ENCODE peak calls at places on chromosomes 5 and 9, in eight cellular contexts. T is left ventricle myocardium inferior; S is CD4-positive, CD25-positive, alpha-beta regulatory T cell; P is HepG2; X is DND-41; O is Caco-2; Y is tibial artery; K is IMR-90. A is an unnamed sample. For H3K4me1, the result is how much of the 10 kb centered on the place peaks cover.

GRCh38 chr9:95770653-95771131 is 104.8 kb upstream of the ERCC6L2 start:
- DNase-seq in S (no peak), Y (no peak), P (no peak), K (no peak), O (peak), X (no peak), T (no peak), A (peak)

GRCh38 chr5:173868096-173868879 is 19.9 kb upstream of the CPEB4 start:
- DNase-seq in X (no peak), O (no peak), S (no peak), Y (no peak), K (peak), P (peak), T (no peak), A (no peak)

GRCh38 chr5:9194509-9194908 is 351.4 kb downstream of the SEMA5A start:
- DNase-seq in K (peak), O (no peak), S (no peak), Y (no peak), P (no peak), X (no peak), T (no peak), A (no peak)

GRCh38 chr5:96752341-96753016 is 55.3 kb downstream of the ERAP1 start:
- DNase-seq in P (peak), K (peak), Y (no peak), X (peak), S (peak), O (peak), T (no peak), A (peak)

GRCh38 chr9:130962418-130963316 is 23.6 kb upstream of the FIBCD1 start:
- DNase-seq in Y (peak), P (no peak), X (no peak), S (no peak), O (no peak), K (peak), T (no peak), A (peak)

GRCh38 chr9:133579601-133580415 is 29.4 kb downstream of the FAM163B start:
- DNase-seq in P (no peak), K (no peak), Y (no peak), X (no peak), T (no peak), O (no peak), S (no peak), A (no peak)

GRCh38 chr9:128421474-128422010 is 885 bp downstream of the CERCAM start:
- DNase-seq in K (no peak), T (peak), Y (no peak), O (no peak), X (peak), S (no peak), P (no peak), A (no peak)

GRCh38 chr5:37075399-37075950 is 173.7 kb downstream of the CPLANE1 start:
- DNase-seq in Y (no peak), K (no peak), X (no peak), S (no peak), T (no peak), P (no peak), O (no peak), A (no peak)

GRCh38 chr9:37324261-37324683 is 98.2 kb upstream of the GRHPR start:
- DNase-seq in X (no peak), O (no peak), T (no peak), Y (no peak), K (peak), S (no peak), P (no peak), A (no peak)

GRCh38 chr9:136726631-136727191 is 14.3 kb downstream of the DIPK1B start:
- DNase-seq in P (peak), O (peak), S (peak), Y (no peak), X (peak), K (peak), T (no peak), A (peak)
- H3K4me1 ChIP-seq in P (half or more), O (under half), S (under half), Y (under half), X (under half), K (under half), T (half or more), A (under half)

DNA sequence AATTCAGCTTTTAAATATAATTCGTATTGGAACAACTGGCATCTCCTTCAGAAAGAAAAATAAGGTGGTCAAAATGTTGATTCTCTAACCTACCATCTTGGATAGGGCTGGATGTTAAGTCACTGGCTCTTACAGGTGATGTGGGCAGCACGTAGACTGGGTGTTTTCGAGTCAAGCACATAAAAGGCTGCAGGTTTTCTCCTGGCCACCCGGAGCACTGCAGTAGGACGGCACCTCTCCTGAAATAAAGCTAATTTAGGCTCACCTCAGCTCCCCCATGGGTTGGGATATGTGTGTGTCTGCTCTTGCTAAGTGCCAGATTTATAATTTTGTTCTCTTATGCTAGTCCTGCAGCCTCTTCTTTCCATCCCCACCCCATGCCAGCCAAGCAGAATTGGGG is 80.3 kb downstream of the IQGAP2 start:
- DNase-seq in Y (no peak), S (no peak), X (no peak), O (peak), K (no peak), P (no peak), T (no peak), A (no peak)
- H3K4me1 ChIP-seq in Y (under half), S (under half), X (under half), O (half or more), K (under half), P (half or more), T (under half), A (under half)

GRCh38 chr5:143395638-143396352 is 7.7 kb downstream of the NR3C1 start:
- DNase-seq in T (no peak), X (no peak), O (no peak), K (no peak), S (no peak), Y (no peak), P (no peak), A (no peak)

GRCh38 chr5:143390941-143391340 is 12.5 kb downstream of the NR3C1 start:
- DNase-seq in Y (no peak), T (no peak), O (no peak), X (no peak), S (no peak), P (no peak), K (no peak), A (no peak)

GRCh38 chr5:143396353-143396940 is 7.0 kb downstream of the NR3C1 start:
- DNase-seq in K (no peak), S (no peak), X (no peak), P (no peak), T (no peak), O (no peak), Y (no peak), A (no peak)

GRCh38 chr5:143390258-143390657 is 13.2 kb downstream of the NR3C1 start:
- DNase-seq in P (no peak), X (no peak), K (no peak), T (no peak), S (no peak), O (no peak), Y (no peak), A (no peak)

DNA sequence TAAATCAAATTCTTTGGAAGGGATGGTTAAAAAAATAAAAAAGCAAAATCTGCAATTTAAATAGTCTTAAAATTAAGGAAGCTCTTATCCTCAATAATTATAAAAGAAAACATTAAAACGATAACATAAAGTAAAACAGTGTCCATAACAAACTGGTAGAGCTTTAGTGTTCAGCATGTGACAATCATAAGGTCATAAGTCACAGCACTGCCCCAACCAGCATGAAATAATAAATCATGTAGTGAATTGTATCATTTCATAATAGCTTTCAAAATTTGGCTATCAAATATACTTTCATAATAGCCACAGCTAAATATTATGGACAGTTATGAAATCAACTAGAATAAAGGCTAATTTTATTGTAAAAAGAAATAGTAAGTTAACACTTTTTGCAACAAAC is 10.0 kb downstream of the NR3C1 start:
- DNase-seq in T (no peak), O (no peak), P (no peak), Y (no peak), S (no peak), K (no peak), X (no peak), A (no peak)
- H3K4me1 ChIP-seq in T (half or more), O (under half), P (half or more), Y (under half), S (half or more), K (under half), X (half or more), A (under half)

GRCh38 chr5:113225259-113225658 is 209.5 kb downstream of the TSSK1B start:
- DNase-seq in O (no peak), X (no peak), P (no peak), K (no peak), T (no peak), Y (no peak), S (no peak), A (no peak)
- H3K4me1 ChIP-seq in O (under half), X (under half), P (under half), K (under half), T (half or more), Y (under half), S (under half), A (under half)

GRCh38 chr9:121324755-121325154 is 45.3 kb downstream of the STOM start:
- DNase-seq in K (no peak), Y (no peak), P (no peak), X (no peak), T (no peak), S (no peak), O (no peak), A (no peak)

GRCh38 chr9:121326130-121326838 is 43.8 kb downstream of the STOM start:
- DNase-seq in K (peak), X (no peak), S (no peak), T (peak), Y (peak), O (peak), P (no peak), A (no peak)

GRCh38 chr9:121326924-121327613 is 43.0 kb downstream of the STOM start:
- DNase-seq in Y (no peak), K (no peak), S (no peak), P (peak), X (no peak), O (no peak), T (no peak), A (no peak)

GRCh38 chr9:121324316-121324715 is 45.7 kb downstream of the STOM start:
- DNase-seq in S (no peak), P (no peak), O (no peak), X (no peak), Y (no peak), T (no peak), K (no peak), A (no peak)

DNA sequence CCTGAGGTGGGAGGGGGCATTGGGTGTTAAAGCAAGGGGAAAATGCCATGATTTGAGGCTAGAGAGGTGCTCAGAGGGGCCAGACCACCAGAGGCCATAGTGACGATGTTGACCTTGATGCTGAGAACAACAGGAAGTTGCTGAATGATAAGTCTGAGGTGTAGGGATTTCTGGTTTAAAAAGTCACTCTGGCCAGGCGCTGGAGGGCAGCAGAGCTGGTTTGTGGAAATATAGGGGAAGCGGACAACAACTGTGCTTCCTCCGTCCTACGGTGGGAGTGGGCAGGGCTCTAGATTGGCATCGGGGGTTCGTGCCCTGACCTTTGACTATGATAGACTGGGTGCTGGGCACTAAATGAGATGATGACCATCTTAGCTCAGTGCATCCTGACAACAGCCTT is 44.7 kb downstream of the STOM start:
- DNase-seq in O (no peak), S (no peak), T (no peak), P (no peak), X (no peak), K (no peak), Y (no peak), A (no peak)
- H3K4me1 ChIP-seq in O (under half), S (under half), T (half or more), P (half or more), X (under half), K (under half), Y (half or more), A (under half)

GRCh38 chr9:136902259-136902821 is 16.0 kb downstream of the TRAF2 start:
- DNase-seq in Y (peak), P (no peak), K (peak), S (peak), T (peak), X (no peak), O (peak), A (peak)
- H3K4me1 ChIP-seq in Y (under half), P (under half), K (under half), S (under half), T (under half), X (under half), O (under half), A (under half)

GRCh38 chr5:111134080-111134479 is 41.9 kb downstream of the WDR36 start:
- DNase-seq in S (no peak), X (no peak), Y (no peak), O (no peak), T (no peak), P (no peak), K (peak), A (no peak)

GRCh38 chr5:111135406-111135805 is 43.3 kb downstream of the WDR36 start:
- DNase-seq in K (no peak), P (no peak), Y (no peak), S (no peak), X (no peak), T (no peak), O (no peak), A (no peak)

GRCh38 chr5:111131356-111131755 is 39.2 kb downstream of the WDR36 start:
- DNase-seq in O (no peak), X (no peak), T (no peak), K (no peak), S (no peak), Y (no peak), P (no peak), A (no peak)

GRCh38 chr5:111133436-111133751 is 41.2 kb downstream of the WDR36 start:
- DNase-seq in Y (no peak), K (no peak), X (no peak), P (no peak), S (no peak), O (no peak), T (no peak), A (no peak)

DNA sequence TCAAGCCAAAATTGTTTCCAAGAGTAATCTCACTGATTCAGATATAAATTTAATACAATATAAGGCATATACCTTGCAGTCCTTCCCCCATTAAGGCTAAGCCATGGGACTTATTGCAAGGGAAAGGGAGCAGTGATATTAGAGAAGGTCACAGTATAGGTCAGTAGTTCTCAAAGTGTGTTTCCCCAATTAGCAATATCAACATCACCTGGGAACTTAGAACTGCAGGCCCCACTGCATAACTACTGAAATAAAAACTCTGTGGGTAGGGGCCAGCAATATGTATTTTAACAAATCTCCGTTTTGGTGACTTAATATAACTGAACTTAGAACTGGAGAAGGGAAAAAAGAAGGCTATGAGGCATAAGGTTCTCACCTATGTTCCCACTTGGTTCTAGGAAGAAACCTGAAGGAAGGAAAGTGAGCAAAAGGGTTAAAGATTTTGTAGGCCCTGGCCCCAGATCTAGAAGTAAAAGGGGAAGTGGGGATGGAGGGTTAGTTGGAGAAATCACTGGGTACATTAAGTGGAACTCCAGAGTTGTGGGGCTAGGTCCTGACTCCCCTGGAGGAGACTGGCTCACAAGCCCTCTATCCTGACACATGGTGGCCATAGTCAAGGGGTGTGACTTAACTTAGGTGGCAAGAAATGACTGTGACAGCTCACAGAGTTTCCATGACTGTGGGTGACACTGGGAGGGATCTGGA is 40.7 kb downstream of the WDR36 start:
- DNase-seq in S (no peak), P (no peak), O (no peak), K (no peak), X (no peak), Y (no peak), T (no peak), A (no peak)
- H3K4me1 ChIP-seq in S (under half), P (under half), O (under half), K (under half), X (under half), Y (under half), T (under half), A (under half)

GRCh38 chr9:2021731-2022130 is 6.6 kb downstream of the SMARCA2 start:
- DNase-seq in O (peak), Y (no peak), S (no peak), P (no peak), T (no peak), X (peak), K (no peak), A (no peak)

GRCh38 chr9:2022560-2022959 is 7.4 kb downstream of the SMARCA2 start:
- DNase-seq in Y (no peak), X (no peak), T (no peak), K (no peak), P (no peak), O (no peak), S (no peak), A (no peak)

GRCh38 chr9:2023532-2023931 is 8.4 kb downstream of the SMARCA2 start:
- DNase-seq in O (no peak), S (no peak), K (no peak), Y (no peak), P (no peak), X (no peak), T (no peak), A (no peak)

GRCh38 chr9:2024888-2025781 is 10.0 kb downstream of the SMARCA2 start:
- DNase-seq in O (no peak), S (no peak), K (no peak), T (no peak), X (no peak), P (no peak), Y (no peak), A (no peak)

GRCh38 chr9:2023042-2023441 is 7.9 kb downstream of the SMARCA2 start:
- DNase-seq in P (no peak), Y (no peak), T (no peak), O (no peak), X (no peak), K (no peak), S (no peak), A (no peak)
- H3K4me1 ChIP-seq in P (under half), Y (half or more), T (half or more), O (under half), X (half or more), K (under half), S (half or more), A (under half)

GRCh38 chr9:3509926-3510325 is 15.9 kb downstream of the RFX3 start:
- DNase-seq in S (no peak), T (no peak), X (no peak), O (no peak), P (no peak), Y (no peak), K (no peak), A (no peak)

GRCh38 chr9:3511537-3511936 is 14.3 kb downstream of the RFX3 start:
- DNase-seq in X (no peak), O (no peak), T (no peak), S (no peak), P (peak), K (no peak), Y (no peak), A (no peak)

GRCh38 chr9:3510796-3511195 is 15.0 kb downstream of the RFX3 start:
- DNase-seq in K (no peak), O (no peak), X (no peak), S (no peak), P (no peak), Y (no peak), T (no peak), A (no peak)

GRCh38 chr9:3514786-3515185 is 11.0 kb downstream of the RFX3 start:
- DNase-seq in K (no peak), S (no peak), O (no peak), Y (no peak), T (no peak), X (no peak), P (no peak), A (no peak)

GRCh38 chr9:3513265-3513818 is 12.5 kb downstream of the RFX3 start:
- DNase-seq in Y (no peak), T (no peak), X (no peak), O (no peak), S (no peak), P (no peak), K (no peak), A (no peak)
- H3K4me1 ChIP-seq in Y (under half), T (under half), X (under half), O (under half), S (under half), P (under half), K (under half), A (under half)